ENCODE peak calls at places on chromosomes 5 and 9, in five cellular contexts. B is H1, K is K562, L is HepG2, F is GM12878. J is an unnamed sample.

GRCh38 chr9:6198251-6198650 is 17.4 kb upstream of the IL33 start:
- DNase-seq in B (no peak), K (no peak), L (no peak), F (no peak), J (no peak)

GRCh38 chr9:87673446-87674109 is 52.3 kb upstream of the CTSL start:
- DNase-seq in B (no peak), K (peak; percentile 23), L (no peak), F (no peak), J (no peak)

GRCh38 chr5:34817558-34818351 is 21.2 kb upstream of the TTC23L start:
- DNase-seq in B (no peak), K (no peak), L (no peak), F (no peak), J (no peak)

GRCh38 chr9:27426717-27427645 is 97.1 kb upstream of the IFNK start:
- DNase-seq in B (peak; percentile 31), K (no peak), L (no peak), F (no peak), J (peak; percentile 46)

GRCh38 chr5:57889558-57889957 is 406.9 kb upstream of the ACTBL2 start:
- DNase-seq in B (no peak), K (peak; percentile 12), L (peak; percentile 9), F (no peak), J (peak; percentile 20)

GRCh38 chr9:125243792-125244260 is 2.7 kb upstream of the HSPA5 start:
- DNase-seq in B (no peak), K (no peak), L (no peak), F (no peak), J (no peak)

GRCh38 chr5:36276864-36277263 is 24.8 kb downstream of the RANBP3L start:
- DNase-seq in B (no peak), K (no peak), L (no peak), F (no peak), J (no peak)

GRCh38 chr9:119009253-119009652 is 360.0 kb downstream of the BRINP1 start:
- DNase-seq in B (no peak), K (no peak), L (no peak), F (no peak), J (peak; percentile 16)

GRCh38 chr9:84343111-84343521 is 2.6 kb upstream of the SLC28A3 start:
- DNase-seq in B (no peak), K (peak; percentile 50), L (no peak), F (no peak), J (no peak)

DNA sequence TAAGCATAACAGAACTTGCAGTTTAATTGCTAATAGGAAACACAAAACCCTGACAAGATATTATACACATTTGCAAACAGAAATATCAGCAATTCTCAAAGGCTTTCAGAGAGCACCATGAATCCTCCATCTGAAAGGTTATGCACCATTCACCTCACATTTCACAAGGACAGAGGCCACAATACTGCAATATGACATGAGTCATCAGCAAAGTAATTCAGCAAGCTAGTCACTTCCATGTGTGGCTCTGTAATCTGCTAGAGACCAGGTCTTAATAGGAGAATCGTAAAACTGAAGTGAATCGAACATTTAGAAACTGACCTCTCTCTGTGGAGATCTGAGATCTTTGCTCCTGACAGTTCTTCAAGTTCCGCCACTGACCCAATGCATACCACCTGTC is 28.3 kb downstream of the IARS1 start:
- DNase-seq in B (no peak), K (no peak), L (no peak), F (no peak), J (no peak)
- TF ChIP-seq KDM1A in B (no peak), K (no peak), L (no peak), F (no peak), J (no peak)

DNA sequence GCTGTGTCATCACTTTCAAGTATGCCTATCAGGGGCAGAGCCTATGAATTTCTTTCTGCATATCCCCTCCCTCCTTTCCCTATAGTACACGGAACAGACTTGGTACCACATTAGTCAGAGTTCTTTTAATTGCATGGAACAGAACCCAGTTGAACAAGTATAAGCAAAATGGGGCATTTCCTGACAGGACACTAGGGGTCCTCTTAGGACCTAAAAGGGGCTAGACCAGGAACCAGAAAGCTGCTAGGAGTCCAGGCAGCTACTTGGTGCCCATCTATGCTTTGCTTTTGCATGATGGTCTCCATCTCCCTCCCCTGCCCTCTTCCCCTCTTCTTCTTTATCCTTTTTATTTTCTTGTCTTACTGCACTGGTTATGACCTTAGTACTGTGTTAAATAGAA is 5.9 kb downstream of the BSPRY start:
- DNase-seq in B (no peak), K (peak; percentile 68), L (peak; percentile 77), F (no peak), J (peak; percentile 50)
- TF ChIP-seq KDM1A in B (no peak), K (no peak), L (no peak), F (no peak), J (no peak)

GRCh38 chr5:179827684-179828083 is 7.0 kb downstream of the SQSTM1 start:
- DNase-seq in B (no peak), K (no peak), L (no peak), F (no peak), J (peak; percentile 50)
- TF ChIP-seq KDM1A in B (no peak), K (no peak), L (no peak), F (no peak), J (no peak)

DNA sequence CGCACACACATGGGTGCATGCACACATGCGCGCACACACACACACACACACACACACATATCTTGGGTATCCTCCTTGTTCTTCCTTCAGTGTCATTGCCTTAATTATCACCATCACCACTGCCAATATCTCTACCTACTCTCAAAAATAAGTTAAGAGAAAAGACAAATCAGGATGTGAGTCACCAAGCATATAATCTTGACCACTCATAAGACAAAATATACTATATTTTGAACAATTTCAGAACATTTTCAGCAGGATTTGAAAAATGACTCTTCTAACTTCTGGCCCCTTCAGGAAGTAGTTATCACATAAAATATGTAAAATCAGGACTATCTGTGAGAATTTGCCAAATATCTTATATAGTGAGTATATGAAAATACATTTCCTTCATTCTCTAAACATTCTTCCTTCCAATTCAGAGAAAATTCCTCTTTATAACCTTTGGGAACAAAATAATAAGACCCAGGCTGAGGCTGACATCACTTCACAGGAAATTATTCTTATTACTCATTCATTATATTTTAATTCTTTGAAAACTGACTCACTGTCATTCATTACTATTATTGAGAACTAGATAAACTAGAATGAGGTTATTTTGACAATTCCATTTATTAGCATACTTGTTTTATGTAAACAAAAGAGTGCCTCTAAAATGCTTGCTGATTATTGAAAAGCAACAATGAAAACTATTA is 772.0 kb upstream of the ACO1 start:
- DNase-seq in B (no peak), K (no peak), L (no peak), F (no peak), J (no peak)
- TF ChIP-seq KDM1A in B (no peak), K (no peak), L (no peak), F (no peak), J (no peak)